ENCODE peak calls at places on chromosomes 13 and 19, in four cellular contexts. W, Z, A and R are unnamed samples. For H3K36me3 and H3K27me3, the result is how much of the 10 kb centered on the place peaks cover.

GRCh38 chr13:91369432-91369831 is 21.9 kb downstream of the MIR17HG start:
- DNase-seq in W (no peak), Z (no peak), A (peak), R (no peak)

GRCh38 chr13:22014469-22014868 is 343.6 kb downstream of the FGF9 start:
- DNase-seq in Z (no peak), W (no peak), A (peak), R (peak)

GRCh38 chr19:15199652-15200574 is 882 bp downstream of the NOTCH3 start:
- DNase-seq in Z (no peak), A (peak), W (no peak), R (no peak)

GRCh38 chr19:17658666-17659065 is 29.5 kb downstream of the UNC13A start:
- DNase-seq in A (no peak), Z (no peak), W (no peak), R (no peak)

GRCh38 chr13:40043759-40044158 is 388.3 kb downstream of the COG6 start:
- DNase-seq in W (no peak), A (no peak), Z (no peak), R (no peak)

GRCh38 chr13:95516021-95516420 is 36.5 kb upstream of the CLDN10 start:
- DNase-seq in Z (no peak), W (no peak), A (no peak), R (no peak)

GRCh38 chr13:30806784-30807183 is 71.4 kb downstream of the ALOX5AP start:
- DNase-seq in Z (no peak), W (no peak), A (peak), R (no peak)

GRCh38 chr19:42018503-42019193 is 24.6 kb upstream of the ATP1A3 start:
- DNase-seq in A (peak), Z (no peak), W (no peak), R (peak)

GRCh38 chr13:67048793-67049150 is 181.4 kb downstream of the PCDH9 start:
- DNase-seq in A (no peak), Z (peak), W (no peak), R (no peak)

GRCh38 chr19:5563941-5564612 is 3.7 kb downstream of the TINCR start:
- DNase-seq in A (peak), W (no peak), Z (peak), R (peak)

GRCh38 chr13:30572859-30573275 is 44.9 kb upstream of the USPL1 start:
- DNase-seq in Z (no peak), A (peak), W (no peak), R (peak)

GRCh38 chr13:31209819-31210209 is 10.0 kb downstream of the B3GLCT start:
- DNase-seq in A (no peak), Z (no peak), W (no peak), R (no peak)

GRCh38 chr19:5397804-5398692 is 57.2 kb upstream of the ZNRF4 start:
- DNase-seq in W (no peak), A (peak), Z (no peak), R (peak)

GRCh38 chr19:8831832-8832131 is 322 bp downstream of the ZNF558 start:
- DNase-seq in Z (no peak), W (no peak), A (no peak), R (no peak)

GRCh38 chr19:57992841-57993240 is 9.8 kb downstream of the ZNF606 start:
- DNase-seq in Z (no peak), A (no peak), W (no peak), R (no peak)

GRCh38 chr19:10544753-10545251 is 1.1 kb downstream of the ATG4D start:
- DNase-seq in A (no peak), Z (no peak), W (no peak), R (no peak)

GRCh38 chr13:27487776-27488175 is 37.4 kb upstream of the MTIF3 start:
- DNase-seq in A (no peak), Z (no peak), W (no peak), R (no peak)

GRCh38 chr19:55418185-55418584 is 10.6 kb upstream of the UBE2S start:
- DNase-seq in Z (peak), W (no peak), A (peak), R (peak)

GRCh38 chr13:20193924-20194631 is 1.3 kb upstream of the GJB2 start:
- DNase-seq in Z (no peak), W (no peak), A (no peak), R (no peak)

GRCh38 chr13:70310720-70311119 is 202.5 kb upstream of the KLHL1 start:
- DNase-seq in W (no peak), Z (peak), A (peak), R (no peak)

GRCh38 chr13:34435338-34435737 is 506.7 kb upstream of the NBEA start:
- DNase-seq in W (no peak), A (peak), Z (no peak), R (peak)

GRCh38 chr19:51724543-51724942 is 752 bp upstream of the HAS1 start:
- DNase-seq in W (no peak), Z (no peak), A (no peak), R (no peak)

GRCh38 chr19:38394488-38394887 is 6.0 kb downstream of the SPRED3 start:
- DNase-seq in W (no peak), Z (no peak), A (no peak), R (no peak)

GRCh38 chr19:6528544-6529121 is 2.2 kb upstream of the TNFSF9 start:
- DNase-seq in W (peak), A (no peak), Z (no peak), R (no peak)

GRCh38 chr19:39372047-39372802 is 18.7 kb downstream of the PAF1 start:
- DNase-seq in A (no peak), W (peak), Z (no peak), R (peak)

GRCh38 chr19:54229146-54229545 is 6.3 kb upstream of the LILRB3 start:
- DNase-seq in Z (no peak), W (no peak), A (no peak), R (no peak)

GRCh38 chr13:108033800-108034707 is 181.3 kb downstream of the LIG4 start:
- DNase-seq in A (peak), Z (no peak), W (no peak), R (no peak)

GRCh38 chr19:38155453-38155852 is 68.6 kb downstream of the DPF1 start:
- DNase-seq in Z (no peak), W (no peak), A (no peak), R (no peak)

GRCh38 chr19:10625003-10625761 is at the start of gene SLC44A2:
- DNase-seq in W (peak), A (peak), Z (no peak), R (peak)

GRCh38 chr13:104962411-104962810 is 1573.1 kb downstream of the EFNB2 start:
- DNase-seq in W (no peak), Z (no peak), A (no peak), R (no peak)

GRCh38 chr13:33033361-33033812 is 17.2 kb downstream of the KL start:
- DNase-seq in Z (no peak), A (no peak), W (no peak), R (no peak)

GRCh38 chr13:22092791-22093545 is 422.1 kb downstream of the FGF9 start:
- DNase-seq in Z (no peak), A (no peak), W (no peak), R (no peak)

GRCh38 chr19:7905859-7906258 is 2.2 kb downstream of the MAP2K7 start:
- DNase-seq in W (no peak), Z (no peak), A (no peak), R (no peak)

GRCh38 chr19:2780284-2780683 is 2.8 kb downstream of the SGTA start:
- DNase-seq in Z (no peak), W (no peak), A (no peak), R (no peak)

GRCh38 chr19:2782357-2782935 is 627 bp downstream of the SGTA start:
- DNase-seq in Z (no peak), W (no peak), A (no peak), R (no peak)

GRCh38 chr19:2775556-2776430 is 7.3 kb downstream of the SGTA start:
- DNase-seq in Z (no peak), A (no peak), W (peak), R (peak)

GRCh38 chr19:2777952-2778683 is 5.0 kb downstream of the SGTA start:
- DNase-seq in W (no peak), A (no peak), Z (no peak), R (no peak)

DNA sequence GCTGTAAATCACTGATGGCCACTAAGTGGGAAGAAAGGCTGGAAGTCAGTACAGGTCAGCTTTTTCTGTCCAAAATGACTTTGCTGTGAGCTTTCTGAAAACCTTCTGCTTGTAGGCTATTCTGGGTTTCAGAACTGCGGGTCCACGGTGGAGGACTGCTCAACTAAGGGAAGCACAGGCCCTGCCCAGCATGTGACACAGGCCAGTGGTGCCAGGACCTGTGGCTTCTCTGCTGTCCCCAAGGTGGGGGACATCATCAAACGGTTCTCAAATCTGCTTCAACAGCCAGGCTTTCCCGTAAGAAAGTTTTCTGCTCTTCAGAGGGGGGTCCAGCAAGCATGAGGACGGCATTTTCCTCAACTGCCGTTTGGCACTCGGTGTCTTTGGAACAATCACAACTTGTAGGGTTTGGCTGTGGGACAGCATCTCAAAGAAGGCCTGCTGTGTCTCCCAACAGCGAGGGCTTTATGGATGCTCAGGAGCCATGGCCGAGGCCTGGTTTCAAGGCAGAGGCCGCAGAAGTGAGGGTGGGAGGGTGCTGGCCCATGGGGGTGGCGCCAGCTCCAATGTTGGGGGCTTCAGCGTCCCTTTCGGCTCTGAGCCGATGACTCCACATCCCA is 3.8 kb downstream of the SGTA start:
- DNase-seq in W (no peak), A (no peak), Z (no peak), R (no peak)
- H3K36me3 ChIP-seq in W (under half), A (under half), Z (under half), R (under half)

GRCh38 chr19:3804429-3804828 is 18.2 kb upstream of the MATK start:
- DNase-seq in W (no peak), Z (no peak), A (no peak), R (no peak)
- H3K27me3 ChIP-seq in W (under half), Z (under half), A (under half), R (under half)

DNA sequence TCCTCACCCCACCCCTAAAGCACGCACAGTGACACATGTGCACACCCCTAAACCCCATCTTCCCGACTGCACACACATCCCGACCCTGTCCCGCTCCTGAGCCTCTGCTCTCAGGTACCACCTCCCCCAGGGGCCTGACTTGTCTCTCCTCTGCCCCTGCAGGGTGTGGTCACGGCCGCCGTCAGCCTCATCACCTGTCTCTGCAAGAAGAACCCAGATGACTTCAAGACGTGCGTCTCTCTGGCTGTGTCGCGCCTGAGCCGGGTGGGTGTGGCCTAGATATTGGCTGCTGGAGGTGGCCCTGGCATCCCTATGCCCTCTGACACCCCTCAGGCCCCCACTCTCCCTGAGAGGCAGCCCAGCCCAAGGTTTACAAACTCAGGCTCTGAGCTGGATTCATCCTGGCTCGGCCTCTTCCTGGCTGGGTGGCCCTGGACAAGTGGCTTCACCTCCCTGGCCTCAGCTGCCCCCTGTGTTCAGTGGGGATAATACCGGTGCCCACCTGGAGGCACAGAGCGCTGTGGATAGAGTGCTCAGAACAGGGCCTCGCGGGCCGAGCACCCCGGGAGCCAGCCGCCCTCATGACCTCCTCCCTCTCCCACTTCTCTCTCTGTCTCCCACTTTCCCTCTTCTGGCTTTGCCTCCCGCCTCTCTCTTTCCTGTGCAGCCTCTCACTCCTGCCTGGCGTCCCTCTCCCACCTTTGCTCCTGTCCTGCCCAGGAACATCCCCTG is 20.1 kb downstream of the FUZ start:
- DNase-seq in W (no peak), A (no peak), Z (no peak), R (no peak)
- H3K36me3 ChIP-seq in W (under half), A (under half), Z (under half), R (half or more)

GRCh38 chr13:113818700-113819295 is 45.1 kb downstream of the GAS6 start:
- DNase-seq in Z (no peak), W (no peak), A (no peak), R (no peak)
- H3K27me3 ChIP-seq in Z (under half), W (under half), A (under half), R (under half)

DNA sequence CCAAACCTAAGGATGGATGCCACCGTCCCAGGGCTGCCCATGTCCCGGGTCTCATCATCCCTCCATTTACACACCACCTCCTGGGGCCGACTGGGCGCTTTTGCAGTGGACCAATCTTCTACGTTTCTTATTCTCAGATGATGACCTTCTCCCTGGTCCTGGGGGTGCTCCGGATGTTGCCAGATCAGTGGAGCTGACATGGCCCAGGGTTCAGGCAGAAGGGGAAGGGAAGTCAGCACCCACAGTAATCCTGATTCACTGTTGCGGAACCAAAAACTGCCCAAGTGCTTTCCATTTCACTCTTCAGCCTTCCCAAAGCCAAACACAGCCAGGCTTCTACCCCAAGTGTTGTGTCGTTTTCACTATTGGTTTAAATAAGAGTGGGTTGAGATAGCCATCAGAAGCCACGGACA is 29.8 kb downstream of the RAB20 start:
- DNase-seq in Z (no peak), W (no peak), A (no peak), R (no peak)
- H3K36me3 ChIP-seq in Z (under half), W (under half), A (under half), R (under half)

GRCh38 chr13:74871671-74872070 is 610.3 kb downstream of the TBC1D4 start:
- DNase-seq in Z (no peak), A (peak), W (no peak), R (no peak)
- H3K27me3 ChIP-seq in Z (under half), A (under half), W (under half), R (under half)

DNA sequence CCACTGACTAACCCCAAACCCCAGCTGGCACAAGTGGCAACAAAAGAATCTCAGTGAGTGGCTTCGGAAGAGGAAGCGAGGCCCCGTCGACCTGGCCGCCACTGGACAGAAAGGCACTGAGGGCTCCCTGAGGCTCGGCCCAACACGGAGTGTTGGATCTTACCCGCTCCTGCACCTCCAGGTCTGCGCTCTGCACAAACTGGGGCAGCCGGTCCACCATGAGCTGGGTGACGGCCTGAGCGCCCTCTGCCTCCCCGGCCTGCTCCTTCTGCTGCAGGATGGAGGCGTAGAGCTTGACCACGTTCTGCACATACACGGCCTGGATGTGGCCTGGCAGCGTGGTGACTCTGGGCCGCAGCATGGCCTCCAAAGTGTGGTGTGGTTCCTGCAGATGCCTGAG is 21.7 kb downstream of the IZUMO4 start:
- DNase-seq in W (peak), Z (no peak), A (no peak), R (no peak)
- H3K36me3 ChIP-seq in W (half or more), Z (under half), A (under half), R (under half)

GRCh38 chr19:1860133-1860775 is 3.1 kb downstream of the KLF16 start:
- DNase-seq in A (no peak), Z (no peak), W (no peak), R (peak)
- H3K27me3 ChIP-seq in A (under half), Z (under half), W (under half), R (under half)

DNA sequence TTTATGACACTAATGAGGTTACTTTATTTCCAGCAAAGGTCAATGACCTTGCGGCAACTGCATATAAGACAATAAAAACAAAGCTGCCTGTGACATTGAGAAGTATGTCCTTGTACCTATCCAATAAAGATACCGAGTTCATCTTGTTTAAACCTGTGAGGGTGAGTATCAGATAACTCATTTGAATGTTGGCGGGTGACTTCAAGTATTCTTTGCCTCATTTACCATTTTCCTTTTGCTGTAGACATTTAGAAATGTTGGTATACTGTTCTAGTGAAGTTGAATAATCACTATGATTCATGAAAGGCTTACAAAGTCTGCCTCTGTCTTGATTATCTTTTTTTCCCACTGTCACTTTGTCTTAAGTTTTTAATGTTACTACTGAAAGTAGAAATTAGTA is 65.0 kb downstream of the COG3 start:
- DNase-seq in Z (no peak), W (no peak), A (peak), R (no peak)
- H3K36me3 ChIP-seq in Z (under half), W (under half), A (under half), R (half or more)

DNA sequence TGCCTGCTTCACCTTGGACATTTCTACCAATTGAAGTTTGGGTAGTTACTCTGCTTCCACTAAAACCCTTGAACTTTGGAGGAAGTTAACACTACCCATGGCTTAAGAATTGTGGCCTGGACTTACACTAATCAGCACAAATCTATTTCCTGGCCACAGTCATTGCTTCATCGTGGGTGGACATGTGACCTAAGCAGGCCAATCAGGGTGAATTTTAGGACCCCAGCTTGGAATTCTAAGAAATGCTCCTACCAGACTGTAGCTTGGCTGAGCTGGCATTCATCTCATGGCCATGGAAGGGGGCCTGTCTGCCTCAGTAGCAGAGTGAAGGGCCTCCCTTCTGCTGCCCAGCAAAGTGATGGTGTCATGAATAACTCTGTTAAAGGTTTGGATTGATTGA is 58.3 kb upstream of the SLC15A1 start:
- DNase-seq in A (no peak), Z (no peak), W (no peak), R (no peak)
- H3K27me3 ChIP-seq in A (under half), Z (under half), W (under half), R (under half)